ENCODE peak calls at places on chromosomes 13 and 19, in seven cellular contexts. M, T, Y, O, L, S and C are unnamed samples. For H3K4me1, the result is how much of the 10 kb centered on the place peaks cover.

GRCh38 chr19:42366676-42367075 is 23.4 kb downstream of the CNFN start:
- DNase-seq in M (no peak), T (no peak), Y (no peak), L (no peak), O (no peak), S (peak), C (no peak)

GRCh38 chr19:30314056-30314804 is 58.0 kb upstream of the ZNF536 start:
- DNase-seq in M (no peak), Y (no peak), O (no peak), L (no peak), T (no peak), S (no peak), C (no peak)

GRCh38 chr13:104006625-104007061 is 940.4 kb upstream of the SLC10A2 start:
- DNase-seq in T (no peak), M (peak), L (no peak), O (no peak), Y (no peak), S (no peak), C (no peak)

GRCh38 chr19:13070425-13071140 is 32.1 kb downstream of the LYL1 start:
- DNase-seq in T (no peak), S (no peak), L (no peak), O (no peak), M (no peak), Y (no peak), C (no peak)

GRCh38 chr13:111610879-111611278 is 290.4 kb downstream of the TEX29 start:
- DNase-seq in O (no peak), L (no peak), M (no peak), S (no peak), T (no peak), Y (no peak), C (no peak)

GRCh38 chr13:110138009-110138699 is 168.8 kb downstream of the COL4A1 start:
- DNase-seq in M (peak), S (peak), T (peak), L (no peak), Y (peak), O (peak), C (peak)

GRCh38 chr19:3725640-3726310 is 17.6 kb downstream of the TJP3 start:
- DNase-seq in M (no peak), S (no peak), L (no peak), Y (no peak), T (peak), O (no peak), C (peak)

GRCh38 chr13:47859129-47859528 is 141.9 kb downstream of the SUCLA2 start:
- DNase-seq in O (no peak), Y (no peak), T (no peak), M (no peak), L (no peak), S (no peak), C (no peak)

GRCh38 chr19:49555600-49556411 is 24.6 kb downstream of the NOSIP start:
- DNase-seq in L (no peak), T (peak), O (peak), S (no peak), M (no peak), Y (peak), C (peak)

GRCh38 chr19:14821958-14822357 is 13.0 kb downstream of the OR7A5 start:
- DNase-seq in M (no peak), O (no peak), L (no peak), Y (no peak), S (no peak), T (no peak), C (no peak)

GRCh38 chr19:50384685-50385535 is 763 bp downstream of the POLD1 start:
- DNase-seq in T (no peak), M (peak), O (no peak), L (no peak), S (no peak), Y (no peak), C (no peak)

GRCh38 chr19:39811064-39811463 is 22.9 kb downstream of the DYRK1B start:
- DNase-seq in T (no peak), O (no peak), Y (no peak), L (no peak), S (no peak), M (no peak), C (no peak)

GRCh38 chr19:3184847-3185481 is 766 bp upstream of the NCLN start:
- DNase-seq in L (no peak), Y (no peak), O (peak), T (peak), M (no peak), S (no peak), C (peak)

GRCh38 chr13:32476892-32477291 is 49.0 kb upstream of the N4BP2L1 start:
- DNase-seq in M (no peak), S (no peak), T (no peak), O (no peak), Y (no peak), L (no peak), C (no peak)

GRCh38 chr13:74215420-74215819 is 81.2 kb upstream of the KLF12 start:
- DNase-seq in L (no peak), T (no peak), S (no peak), M (no peak), O (no peak), Y (no peak), C (no peak)

GRCh38 chr13:53822136-53822535 is 793.5 kb downstream of the OLFM4 start:
- DNase-seq in T (no peak), Y (no peak), O (no peak), L (no peak), M (no peak), S (no peak), C (no peak)

GRCh38 chr19:53394522-53394973 is 401 bp upstream of the ZNF765 start:
- DNase-seq in M (peak), S (peak), O (peak), L (peak), T (no peak), Y (peak), C (peak)

GRCh38 chr13:99215466-99215865 is 14.8 kb downstream of the UBAC2 start:
- DNase-seq in M (no peak), S (no peak), O (peak), L (no peak), Y (peak), T (no peak), C (no peak)

GRCh38 chr13:39251340-39251739 is 213.1 kb downstream of the NHLRC3 start:
- DNase-seq in O (no peak), L (no peak), Y (no peak), M (no peak), S (no peak), T (no peak), C (no peak)

GRCh38 chr19:55692681-55693081 is 17.7 kb downstream of the EPN1 start:
- DNase-seq in L (no peak), Y (no peak), T (no peak), M (no peak), O (no peak), S (no peak), C (no peak)

GRCh38 chr13:78426183-78426582 is 177.2 kb downstream of the POU4F1 start:
- DNase-seq in S (no peak), M (no peak), O (no peak), T (no peak), Y (no peak), L (no peak), C (no peak)

GRCh38 chr13:50365683-50366391 is 350.6 kb downstream of the KCNRG start:
- DNase-seq in M (no peak), L (no peak), T (no peak), O (no peak), S (no peak), Y (no peak), C (peak)

GRCh38 chr13:28535734-28536133 is 40.8 kb upstream of the FLT1 start:
- DNase-seq in S (no peak), L (no peak), Y (no peak), M (no peak), O (no peak), T (no peak), C (no peak)

GRCh38 chr19:4803736-4804695 is 12.5 kb downstream of the FEM1A start:
- DNase-seq in T (peak), M (peak), L (peak), S (peak), O (peak), Y (peak), C (peak)

GRCh38 chr13:34654682-34655081 is 287.4 kb upstream of the NBEA start:
- DNase-seq in S (no peak), O (no peak), M (no peak), Y (no peak), L (no peak), T (no peak), C (no peak)

GRCh38 chr19:10419200-10419645 is 1.1 kb upstream of the PDE4A start:
- DNase-seq in M (no peak), S (no peak), O (no peak), Y (peak), L (no peak), T (no peak), C (no peak)

GRCh38 chr19:8212212-8212611 is 3.0 kb downstream of the CERS4 start:
- DNase-seq in S (no peak), T (no peak), L (no peak), M (no peak), O (no peak), Y (no peak), C (no peak)

GRCh38 chr13:44402902-44403719 is 29.5 kb downstream of the SERP2 start:
- DNase-seq in O (no peak), M (no peak), Y (no peak), T (peak), S (no peak), L (no peak), C (no peak)

GRCh38 chr13:52001120-52001731 is 10.0 kb downstream of the ATP7B start:
- DNase-seq in Y (no peak), O (no peak), S (no peak), T (no peak), L (no peak), M (peak), C (no peak)

GRCh38 chr13:83740622-83741021 is 141.7 kb downstream of the SLITRK1 start:
- DNase-seq in M (no peak), T (no peak), L (no peak), S (no peak), O (no peak), Y (no peak), C (no peak)

GRCh38 chr13:52695856-52696255 is 43.2 kb downstream of the SUGT1 start:
- DNase-seq in T (no peak), S (no peak), M (peak), Y (no peak), L (no peak), O (no peak), C (no peak)

GRCh38 chr13:51887441-51887840 is 25.7 kb downstream of the CCDC70 start:
- DNase-seq in T (no peak), Y (no peak), O (no peak), S (no peak), L (no peak), M (no peak), C (no peak)

GRCh38 chr13:34571716-34572115 is 370.4 kb upstream of the NBEA start:
- DNase-seq in O (no peak), Y (no peak), M (no peak), S (no peak), T (no peak), L (no peak), C (no peak)

GRCh38 chr19:13557756-13558398 is 51.6 kb upstream of the CACNA1A start:
- DNase-seq in O (no peak), L (no peak), T (peak), S (no peak), Y (no peak), M (no peak), C (no peak)

GRCh38 chr19:48569814-48570213 is 17.8 kb downstream of the SULT2B1 start:
- DNase-seq in Y (no peak), T (no peak), S (no peak), M (peak), L (no peak), O (no peak), C (no peak)

GRCh38 chr19:8487137-8487851 is 15.1 kb downstream of the PRAM1 start:
- DNase-seq in S (no peak), O (peak), M (no peak), T (no peak), L (no peak), Y (peak), C (peak)

GRCh38 chr13:98508280-98509074 is 68.4 kb downstream of the STK24 start:
- DNase-seq in O (no peak), S (no peak), T (no peak), Y (no peak), L (no peak), M (peak), C (no peak)

GRCh38 chr19:1046836-1047695 is 7.2 kb downstream of the ABCA7 start:
- DNase-seq in L (no peak), M (no peak), S (no peak), T (no peak), Y (no peak), O (no peak), C (no peak)

GRCh38 chr13:30154931-30155330 is 152.4 kb downstream of the KATNAL1 start:
- DNase-seq in M (no peak), S (no peak), O (peak), T (no peak), Y (no peak), L (no peak), C (no peak)

GRCh38 chr13:30156826-30157615 is 150.3 kb downstream of the KATNAL1 start:
- DNase-seq in M (no peak), S (no peak), L (no peak), O (no peak), Y (no peak), T (no peak), C (no peak)

GRCh38 chr13:30154531-30154930 is 152.8 kb downstream of the KATNAL1 start:
- DNase-seq in L (no peak), O (peak), M (no peak), Y (no peak), T (no peak), S (no peak), C (no peak)

GRCh38 chr13:30157616-30157993 is 149.7 kb downstream of the KATNAL1 start:
- DNase-seq in M (no peak), O (no peak), S (no peak), L (no peak), Y (no peak), T (no peak), C (no peak)

GRCh38 chr13:30156270-30156669 is 151.1 kb downstream of the KATNAL1 start:
- DNase-seq in T (no peak), M (peak), L (no peak), S (no peak), O (no peak), Y (no peak), C (no peak)
- H3K4me1 ChIP-seq in T (under half), M (under half), L (under half), S (under half), O (under half), Y (under half), C (under half)

DNA sequence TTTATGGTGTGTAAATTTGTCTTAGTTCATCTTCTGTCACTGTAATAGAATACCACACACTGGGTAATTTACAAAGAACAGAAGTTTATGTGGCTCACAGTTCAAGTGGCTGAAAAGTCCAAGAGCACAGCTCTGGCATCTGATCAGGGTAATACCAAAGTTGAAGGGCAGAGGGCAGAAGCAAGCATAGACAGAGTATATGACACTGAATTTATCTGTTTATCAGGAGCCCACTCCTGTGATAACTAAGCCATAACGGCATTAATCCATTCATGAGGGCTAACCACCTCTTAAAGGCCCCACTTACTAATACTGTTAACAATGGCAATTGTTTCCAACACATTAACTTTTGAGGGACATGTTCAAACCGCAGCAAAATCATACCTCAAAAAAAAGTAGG is 4.0 kb upstream of the RFXAP start:
- DNase-seq in Y (peak), L (no peak), M (no peak), O (no peak), S (no peak), T (no peak), C (no peak)
- TF ChIP-seq CTCF in Y (peak), L (peak), M (peak), O (no peak), S (peak), T (peak), C (no peak)

DNA sequence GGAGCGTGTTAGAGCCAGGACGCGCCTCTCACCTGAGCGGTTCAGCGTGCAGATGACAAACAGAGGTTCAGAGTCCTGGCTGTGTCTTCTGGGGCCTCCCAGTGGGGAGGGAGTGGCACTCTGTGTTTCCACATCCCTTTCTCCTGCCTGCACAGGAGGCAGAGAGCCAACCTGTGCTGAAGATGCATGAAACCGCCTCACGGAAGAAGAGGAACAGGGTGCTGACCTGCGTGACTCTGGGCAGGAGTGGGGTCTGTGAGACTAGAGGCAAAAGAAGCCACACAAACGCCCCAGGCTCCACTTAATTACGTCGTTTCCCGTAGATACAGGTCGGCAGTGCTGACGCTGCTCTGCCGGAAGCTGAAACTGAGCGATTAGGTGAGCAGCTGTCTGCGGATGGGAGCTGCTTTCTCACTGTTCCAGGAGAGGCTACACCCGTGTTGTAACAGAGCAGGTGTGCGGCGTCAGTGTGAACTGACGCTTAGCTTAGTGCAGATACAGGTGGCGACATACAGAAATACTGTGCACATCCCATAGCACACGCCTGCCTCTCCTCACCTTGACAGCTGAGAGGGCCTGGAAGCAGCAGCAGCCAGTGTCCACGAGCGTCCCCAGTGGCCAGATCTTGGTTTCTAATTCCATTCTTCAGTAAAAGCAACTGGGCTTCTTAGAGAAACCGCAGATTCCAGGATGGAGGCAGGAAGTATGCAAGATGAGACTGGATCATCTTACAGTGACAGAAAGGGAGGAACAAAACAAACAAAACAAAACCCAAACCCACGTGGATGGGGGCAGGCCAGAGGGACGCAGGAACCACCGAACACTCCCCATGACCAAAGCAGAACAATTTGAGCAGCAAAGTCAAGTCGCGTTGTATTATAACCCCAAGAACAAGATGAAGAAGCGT is 37.7 kb upstream of the MCF2L start:
- DNase-seq in O (no peak), T (peak), M (peak), S (no peak), Y (no peak), L (no peak), C (no peak)
- H3K4me3 ChIP-seq in O (no peak), T (peak), M (no peak), S (peak), Y (no peak), L (no peak), C (no peak)

DNA sequence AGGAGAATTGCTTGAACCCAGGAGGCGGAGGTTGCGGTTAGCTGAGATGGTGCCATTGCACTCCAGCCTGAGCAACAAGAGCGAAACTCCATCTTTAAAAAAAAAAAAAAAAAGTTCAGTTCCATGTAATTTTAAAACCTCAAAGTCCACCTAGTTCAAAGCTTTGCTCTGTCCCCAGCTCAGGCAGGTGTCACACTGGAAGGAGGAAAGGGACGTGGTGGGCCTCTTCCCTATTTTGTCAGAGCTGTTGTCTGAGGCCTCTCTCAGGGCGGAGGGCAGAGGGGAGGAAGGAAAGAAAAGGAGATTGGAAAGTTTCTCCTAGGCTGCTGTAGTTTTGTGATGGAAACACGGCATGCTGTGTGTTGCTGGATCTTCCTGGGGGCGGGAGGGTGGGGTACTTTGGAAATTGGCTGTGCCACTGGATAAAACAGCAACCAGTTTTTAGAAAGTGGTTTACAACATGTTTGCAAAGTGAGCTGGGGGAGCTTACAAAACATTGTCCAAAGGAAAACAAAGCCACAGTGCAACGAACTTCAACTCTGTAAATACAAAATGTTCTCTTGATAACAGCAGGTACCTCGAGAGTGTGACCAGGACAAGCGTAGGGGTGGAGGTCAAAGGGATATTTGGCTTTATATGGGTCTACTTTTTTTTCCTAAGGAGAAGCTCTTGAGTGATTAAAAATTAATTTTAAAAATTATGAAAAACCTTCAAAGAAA is 2.3 kb downstream of the IGSF23 start:
- DNase-seq in M (no peak), L (no peak), O (no peak), T (no peak), S (no peak), Y (no peak), C (no peak)
- H3K4me1 ChIP-seq in M (under half), L (under half), O (under half), T (under half), S (under half), Y (under half), C (under half)

DNA sequence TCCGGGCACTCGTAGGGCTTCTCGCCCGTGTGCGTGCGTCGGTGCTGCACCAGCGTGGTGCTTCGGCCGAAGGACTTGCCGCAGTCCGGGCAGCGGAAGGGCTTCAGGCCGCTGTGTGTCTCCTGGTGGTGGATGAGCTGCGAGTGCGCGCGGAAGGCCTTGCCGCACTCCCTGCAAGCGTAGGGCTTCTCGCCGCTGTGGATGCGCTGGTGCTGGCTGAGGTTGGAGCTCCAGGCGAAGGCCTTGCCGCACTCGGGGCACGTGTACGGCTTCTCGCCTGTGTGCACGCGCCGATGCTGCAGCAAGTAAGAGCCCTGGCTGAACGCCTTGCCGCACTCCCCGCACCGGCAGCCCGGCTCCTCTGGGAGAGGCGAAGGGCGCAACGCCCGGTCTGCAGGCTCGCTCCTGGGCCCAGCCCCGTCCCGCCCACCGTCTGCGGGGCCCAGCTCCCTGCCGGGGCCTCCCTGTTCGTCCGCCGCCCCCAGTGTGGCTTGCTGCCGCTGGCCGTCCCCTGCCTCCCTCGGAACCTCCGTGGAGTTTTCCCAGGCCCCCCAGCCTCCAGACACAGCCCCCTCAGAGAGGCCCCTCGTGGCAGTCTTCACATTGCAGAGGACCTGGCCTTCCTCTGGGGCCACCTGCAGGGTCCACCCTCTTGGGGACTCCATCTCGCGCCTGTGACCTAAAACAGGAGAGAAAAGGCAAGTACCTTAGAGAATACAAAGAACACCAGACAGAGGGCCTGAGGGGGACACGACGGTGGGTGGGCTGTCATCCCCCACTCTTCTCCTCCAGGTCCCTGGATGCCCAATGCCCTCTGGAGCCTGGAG is 3.9 kb upstream of the A1BG start:
- DNase-seq in O (peak), M (no peak), S (no peak), T (no peak), L (no peak), Y (no peak), C (no peak)
- TF ChIP-seq CTCF in O (no peak), M (no peak), S (no peak), T (no peak), L (no peak), Y (no peak), C (no peak)